ENCODE peak calls at places on chromosomes 1 and 21, in five cellular contexts. U, R, J, T and E are unnamed samples.

GRCh38 chr1:32695098-32695904 is 7.3 kb downstream of the SYNC start:
- DNase-seq in U (peak), R (peak), J (no peak), T (peak), E (no peak)

GRCh38 chr1:26784023-26784871 is 3.5 kb upstream of the PIGV start:
- DNase-seq in U (peak), R (peak), J (peak), T (peak), E (peak)

GRCh38 chr1:8540971-8541370 is 223.1 kb downstream of the SLC45A1 start:
- DNase-seq in U (peak), R (no peak), J (no peak), T (no peak), E (no peak)

GRCh38 chr1:161771973-161772372 is 5.9 kb downstream of the ATF6 start:
- DNase-seq in U (no peak), R (no peak), J (no peak), T (no peak), E (no peak)

GRCh38 chr1:163048970-163049680 is 20.0 kb upstream of the RGS4 start:
- DNase-seq in U (no peak), R (no peak), J (no peak), T (no peak), E (no peak)

GRCh38 chr21:45779226-45779625 is 135.7 kb downstream of the PCBP3 start:
- DNase-seq in U (no peak), R (no peak), J (no peak), T (no peak), E (no peak)

GRCh38 chr1:60963167-60963909 is 119.0 kb upstream of the NFIA start:
- DNase-seq in U (peak), R (no peak), J (no peak), T (no peak), E (no peak)

GRCh38 chr1:97138515-97139032 is 417.0 kb downstream of the PTBP2 start:
- DNase-seq in U (no peak), R (no peak), J (no peak), T (no peak), E (no peak)

GRCh38 chr1:109238382-109238781 is 11.0 kb upstream of the CELSR2 start:
- DNase-seq in U (no peak), R (no peak), J (no peak), T (no peak), E (no peak)

GRCh38 chr1:179353546-179353945 is 12.2 kb upstream of the AXDND1 start:
- DNase-seq in U (peak), R (no peak), J (no peak), T (peak), E (peak)

GRCh38 chr1:230643887-230644286 is 1.6 kb downstream of the COG2 start:
- DNase-seq in U (peak), R (no peak), J (no peak), T (no peak), E (peak)

GRCh38 chr1:156815851-156816536 is 654 bp downstream of the SH2D2A start:
- DNase-seq in U (no peak), R (no peak), J (no peak), T (no peak), E (no peak)

GRCh38 chr1:230010618-230011332 is 56.3 kb upstream of the GALNT2 start:
- DNase-seq in U (peak), R (no peak), J (no peak), T (no peak), E (no peak)

GRCh38 chr1:162035241-162035640 is 11.6 kb upstream of the OLFML2B start:
- DNase-seq in U (peak), R (no peak), J (no peak), T (no peak), E (no peak)

GRCh38 chr1:115330480-115331013 is 7.5 kb downstream of the NGF start:
- DNase-seq in U (peak), R (no peak), J (no peak), T (peak), E (peak)

GRCh38 chr1:164836614-164837018 is 277.6 kb downstream of the PBX1 start:
- DNase-seq in U (no peak), R (no peak), J (no peak), T (no peak), E (no peak)

GRCh38 chr1:25651824-25652741 is 35.5 kb downstream of the MAN1C1 start:
- DNase-seq in U (no peak), R (no peak), J (no peak), T (no peak), E (no peak)

GRCh38 chr1:201064806-201065205 is 41.3 kb upstream of the KIF21B start:
- DNase-seq in U (no peak), R (no peak), J (no peak), T (no peak), E (no peak)

GRCh38 chr1:109199710-109200109 is 14.0 kb upstream of the SARS1 start:
- DNase-seq in U (no peak), R (peak), J (no peak), T (no peak), E (no peak)

GRCh38 chr1:161843156-161843555 is 77.0 kb downstream of the ATF6 start:
- DNase-seq in U (peak), R (no peak), J (no peak), T (no peak), E (no peak)

GRCh38 chr1:115796897-115797296 is 28.4 kb upstream of the CASQ2 start:
- DNase-seq in U (no peak), R (no peak), J (no peak), T (no peak), E (no peak)

GRCh38 chr1:42966688-42967609 is 8.3 kb upstream of the SLC2A1 start:
- DNase-seq in U (peak), R (peak), J (peak), T (peak), E (peak)

GRCh38 chr1:167409183-167409582 is 109.1 kb downstream of the CD247 start:
- DNase-seq in U (no peak), R (no peak), J (no peak), T (no peak), E (no peak)

GRCh38 chr1:92476071-92476607 is 10.6 kb downstream of the GFI1 start:
- DNase-seq in U (no peak), R (no peak), J (peak), T (no peak), E (no peak)

GRCh38 chr1:232635778-232636356 is 5.9 kb upstream of the SIPA1L2 start:
- DNase-seq in U (peak), R (no peak), J (peak), T (peak), E (peak)

GRCh38 chr21:29287383-29287782 is 11.3 kb upstream of the BACH1 start:
- DNase-seq in U (no peak), R (no peak), J (no peak), T (peak), E (no peak)

GRCh38 chr21:29288239-29288638 is 10.5 kb upstream of the BACH1 start:
- DNase-seq in U (no peak), R (no peak), J (no peak), T (no peak), E (no peak)

GRCh38 chr21:29290245-29290644 is 8.5 kb upstream of the BACH1 start:
- DNase-seq in U (no peak), R (no peak), J (no peak), T (no peak), E (no peak)

GRCh38 chr21:29293495-29293894 is 5.2 kb upstream of the BACH1 start:
- DNase-seq in U (no peak), R (no peak), J (no peak), T (no peak), E (no peak)

DNA sequence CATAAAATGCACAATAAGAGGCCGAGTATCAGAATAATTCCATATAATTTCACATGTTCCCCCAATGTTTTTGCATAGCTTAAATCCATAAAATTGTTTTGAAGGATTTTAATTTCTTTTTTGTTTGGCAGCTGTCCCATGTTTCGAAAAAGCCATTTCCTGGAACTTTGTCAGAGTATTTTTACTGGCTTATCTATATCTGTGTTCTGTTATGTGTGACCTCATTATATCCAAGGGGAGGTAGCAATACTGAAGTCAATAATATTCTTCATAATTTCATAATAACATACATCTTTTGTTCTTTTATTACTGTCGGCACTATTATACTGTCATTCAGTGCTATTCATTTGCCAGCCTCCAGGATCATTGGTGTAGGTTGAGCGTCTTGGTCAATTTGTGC is 9.4 kb upstream of the BACH1 start:
- DNase-seq in U (no peak), R (no peak), J (no peak), T (no peak), E (no peak)
- H3K4me3 ChIP-seq in U (no peak), R (no peak), J (no peak), T (no peak), E (no peak)

GRCh38 chr1:47505267-47505666 is 67.4 kb downstream of the FOXD2 start:
- DNase-seq in U (no peak), R (no peak), J (no peak), T (no peak), E (no peak)
- H3K4me3 ChIP-seq in U (no peak), R (no peak), J (no peak), T (no peak), E (no peak)

GRCh38 chr21:37914211-37914900 is 1.9 kb downstream of the KCNJ6 start:
- DNase-seq in U (peak), R (no peak), J (peak), T (no peak), E (no peak)
- H3K4me3 ChIP-seq in U (peak), R (no peak), J (peak), T (no peak), E (no peak)

GRCh38 chr1:95086949-95087533 is 14.3 kb upstream of the ALG14 start:
- DNase-seq in U (peak), R (no peak), J (peak), T (peak), E (peak)
- H3K4me3 ChIP-seq in U (no peak), R (no peak), J (no peak), T (no peak), E (peak)

DNA sequence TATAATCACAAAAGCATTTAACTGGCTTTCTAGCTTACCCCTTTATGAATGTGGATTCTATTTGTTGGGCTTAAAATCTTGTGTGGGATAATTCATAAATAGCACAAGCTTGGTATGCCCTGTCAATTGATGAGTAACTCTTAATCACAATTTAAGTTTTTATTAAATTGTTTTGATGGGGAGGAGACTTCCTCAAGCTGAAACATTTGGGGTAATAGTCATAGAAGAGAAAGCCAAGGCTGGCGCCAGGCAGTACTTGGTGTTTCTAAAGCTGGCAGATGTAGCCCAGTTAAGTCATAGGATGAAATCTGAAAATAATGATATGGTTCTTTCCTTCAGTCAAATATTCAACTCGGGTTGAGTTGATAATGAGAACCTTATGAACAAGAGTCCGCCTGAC is 167.2 kb downstream of the FMN2 start:
- DNase-seq in U (peak), R (no peak), J (no peak), T (peak), E (peak)
- H3K4me3 ChIP-seq in U (no peak), R (no peak), J (no peak), T (no peak), E (no peak)

GRCh38 chr1:93679546-93679945 is 2.1 kb downstream of the BCAR3 start:
- DNase-seq in U (peak), R (no peak), J (no peak), T (no peak), E (no peak)
- H3K4me3 ChIP-seq in U (peak), R (no peak), J (peak), T (peak), E (peak)